ENCODE peak calls at places on chromosomes 1 and 21, in seven cellular contexts. One of them, this sample, is unnamed.

GRCh38 chr1:211133393-211133840 is 531 bp downstream of the KCNH1 start:
- DNase-seq in GM04503: no peak
- DNase-seq in epithelial cell of proximal tubule: no peak
- DNase-seq in stimulated activated CD8-positive, alpha-beta memory T cell treated with anti-CD3 and anti-CD28 coated beads, Interleukin-15, amount 100 ng/mL, for 48 hours: no peak
- DNase-seq in activated T-helper 1 cell treated with Interleukin-2 at 50 U/mL for 16 hours: no peak
- DNase-seq in posterior cingulate gyrus: peak
- DNase-seq in K562: no peak
- DNase-seq in this sample: no peak

GRCh38 chr21:25733859-25734653 is 648 bp downstream of the ATP5PF start:
- DNase-seq in K562: no peak
- DNase-seq in posterior cingulate gyrus: no peak
- DNase-seq in stimulated activated CD8-positive, alpha-beta memory T cell treated with anti-CD3 and anti-CD28 coated beads, Interleukin-15, amount 100 ng/mL, for 48 hours: no peak
- DNase-seq in GM04503: peak
- DNase-seq in activated T-helper 1 cell treated with Interleukin-2 at 50 U/mL for 16 hours: no peak
- DNase-seq in epithelial cell of proximal tubule: no peak
- DNase-seq in this sample: peak

GRCh38 chr21:45162809-45163208 is 88.4 kb downstream of the ADARB1 start:
- DNase-seq in K562: no peak
- DNase-seq in GM04503: no peak
- DNase-seq in stimulated activated CD8-positive, alpha-beta memory T cell treated with anti-CD3 and anti-CD28 coated beads, Interleukin-15, amount 100 ng/mL, for 48 hours: no peak
- DNase-seq in posterior cingulate gyrus: peak
- DNase-seq in epithelial cell of proximal tubule: no peak
- DNase-seq in activated T-helper 1 cell treated with Interleukin-2 at 50 U/mL for 16 hours: no peak
- DNase-seq in this sample: no peak

GRCh38 chr21:45875881-45876280 is 105.7 kb upstream of the COL6A1 start:
- DNase-seq in activated T-helper 1 cell treated with Interleukin-2 at 50 U/mL for 16 hours: no peak
- DNase-seq in posterior cingulate gyrus: peak
- DNase-seq in epithelial cell of proximal tubule: no peak
- DNase-seq in GM04503: no peak
- DNase-seq in stimulated activated CD8-positive, alpha-beta memory T cell treated with anti-CD3 and anti-CD28 coated beads, Interleukin-15, amount 100 ng/mL, for 48 hours: no peak
- DNase-seq in K562: no peak
- DNase-seq in this sample: no peak

GRCh38 chr1:230568008-230568407 is 74.3 kb upstream of the COG2 start:
- DNase-seq in stimulated activated CD8-positive, alpha-beta memory T cell treated with anti-CD3 and anti-CD28 coated beads, Interleukin-15, amount 100 ng/mL, for 48 hours: peak
- DNase-seq in GM04503: no peak
- DNase-seq in activated T-helper 1 cell treated with Interleukin-2 at 50 U/mL for 16 hours: no peak
- DNase-seq in K562: no peak
- DNase-seq in epithelial cell of proximal tubule: no peak
- DNase-seq in posterior cingulate gyrus: peak
- DNase-seq in this sample: peak

GRCh38 chr1:172085372-172085771 is 244.1 kb downstream of the DNM3 start:
- DNase-seq in stimulated activated CD8-positive, alpha-beta memory T cell treated with anti-CD3 and anti-CD28 coated beads, Interleukin-15, amount 100 ng/mL, for 48 hours: no peak
- DNase-seq in epithelial cell of proximal tubule: no peak
- DNase-seq in K562: no peak
- DNase-seq in GM04503: no peak
- DNase-seq in posterior cingulate gyrus: no peak
- DNase-seq in activated T-helper 1 cell treated with Interleukin-2 at 50 U/mL for 16 hours: no peak
- DNase-seq in this sample: no peak

GRCh38 chr1:20100632-20101355 is 18.5 kb downstream of the PLA2G2D start:
- DNase-seq in GM04503: no peak
- DNase-seq in K562: peak
- DNase-seq in epithelial cell of proximal tubule: no peak
- DNase-seq in posterior cingulate gyrus: no peak
- DNase-seq in stimulated activated CD8-positive, alpha-beta memory T cell treated with anti-CD3 and anti-CD28 coated beads, Interleukin-15, amount 100 ng/mL, for 48 hours: no peak
- DNase-seq in activated T-helper 1 cell treated with Interleukin-2 at 50 U/mL for 16 hours: no peak
- DNase-seq in this sample: peak

GRCh38 chr1:223219846-223220610 is 77.0 kb upstream of the TLR5 start:
- DNase-seq in posterior cingulate gyrus: no peak
- DNase-seq in K562: no peak
- DNase-seq in stimulated activated CD8-positive, alpha-beta memory T cell treated with anti-CD3 and anti-CD28 coated beads, Interleukin-15, amount 100 ng/mL, for 48 hours: no peak
- DNase-seq in epithelial cell of proximal tubule: no peak
- DNase-seq in activated T-helper 1 cell treated with Interleukin-2 at 50 U/mL for 16 hours: no peak
- DNase-seq in GM04503: no peak
- DNase-seq in this sample: no peak

GRCh38 chr1:44036409-44037111 is 5.3 kb upstream of the SLC6A9 start:
- DNase-seq in posterior cingulate gyrus: peak
- DNase-seq in K562: peak
- DNase-seq in GM04503: no peak
- DNase-seq in stimulated activated CD8-positive, alpha-beta memory T cell treated with anti-CD3 and anti-CD28 coated beads, Interleukin-15, amount 100 ng/mL, for 48 hours: peak
- DNase-seq in epithelial cell of proximal tubule: no peak
- DNase-seq in activated T-helper 1 cell treated with Interleukin-2 at 50 U/mL for 16 hours: peak
- DNase-seq in this sample: peak

GRCh38 chr1:101183388-101183699 is 53.5 kb upstream of the S1PR1 start:
- DNase-seq in epithelial cell of proximal tubule: no peak
- DNase-seq in activated T-helper 1 cell treated with Interleukin-2 at 50 U/mL for 16 hours: no peak
- DNase-seq in posterior cingulate gyrus: no peak
- DNase-seq in GM04503: no peak
- DNase-seq in stimulated activated CD8-positive, alpha-beta memory T cell treated with anti-CD3 and anti-CD28 coated beads, Interleukin-15, amount 100 ng/mL, for 48 hours: no peak
- DNase-seq in K562: no peak
- DNase-seq in this sample: no peak

GRCh38 chr1:228048659-228049333 is 33.7 kb upstream of the ARF1 start:
- DNase-seq in K562: no peak
- DNase-seq in epithelial cell of proximal tubule: no peak
- DNase-seq in GM04503: no peak
- DNase-seq in posterior cingulate gyrus: no peak
- DNase-seq in stimulated activated CD8-positive, alpha-beta memory T cell treated with anti-CD3 and anti-CD28 coated beads, Interleukin-15, amount 100 ng/mL, for 48 hours: no peak
- DNase-seq in activated T-helper 1 cell treated with Interleukin-2 at 50 U/mL for 16 hours: no peak
- DNase-seq in this sample: no peak

GRCh38 chr1:186476306-186477040 is 15.6 kb upstream of the PDC start:
- DNase-seq in activated T-helper 1 cell treated with Interleukin-2 at 50 U/mL for 16 hours: no peak
- DNase-seq in K562: no peak
- DNase-seq in epithelial cell of proximal tubule: no peak
- DNase-seq in GM04503: no peak
- DNase-seq in stimulated activated CD8-positive, alpha-beta memory T cell treated with anti-CD3 and anti-CD28 coated beads, Interleukin-15, amount 100 ng/mL, for 48 hours: no peak
- DNase-seq in posterior cingulate gyrus: no peak
- DNase-seq in this sample: no peak

GRCh38 chr1:179921981-179922380 is 32.6 kb upstream of the CEP350 start:
- DNase-seq in K562: no peak
- DNase-seq in stimulated activated CD8-positive, alpha-beta memory T cell treated with anti-CD3 and anti-CD28 coated beads, Interleukin-15, amount 100 ng/mL, for 48 hours: no peak
- DNase-seq in posterior cingulate gyrus: no peak
- DNase-seq in GM04503: no peak
- DNase-seq in epithelial cell of proximal tubule: no peak
- DNase-seq in activated T-helper 1 cell treated with Interleukin-2 at 50 U/mL for 16 hours: no peak
- DNase-seq in this sample: no peak